ENCODE peak calls at places on chromosomes 12 and 14, in eight cellular contexts. H, C, W, O, M, A, L and Q are unnamed samples.

GRCh38 chr12:46303039-46303666 is 34.3 kb upstream of the SLC38A1 start:
- DNase-seq in H (no peak), C (peak; percentile 39), W (peak; percentile 60), O (peak; percentile 54), M (peak; percentile 45), A (peak; percentile 27), L (peak; percentile 73), Q (no peak)

GRCh38 chr14:95363468-95363954 is 43.8 kb upstream of the CLMN start:
- DNase-seq in H (no peak), C (no peak), W (no peak), O (no peak), M (no peak), A (no peak), L (no peak), Q (no peak)

GRCh38 chr12:2959194-2959507 is at the start of gene TEAD4:
- DNase-seq in H (peak; percentile 40), C (peak; percentile 89), W (peak; percentile 71), O (peak; percentile 94), M (peak; percentile 64), A (peak; percentile 82), L (peak; percentile 86), Q (peak; percentile 74)

GRCh38 chr12:103901518-103902173 is 28.6 kb upstream of the HSP90B1 start:
- DNase-seq in H (no peak), C (no peak), W (peak; percentile 18), O (no peak), M (no peak), A (no peak), L (no peak), Q (no peak)

GRCh38 chr12:12376636-12377448 is 20.0 kb downstream of the BORCS5 start:
- DNase-seq in H (no peak), C (peak; percentile 87), W (no peak), O (peak; percentile 66), M (no peak), A (peak; percentile 81), L (peak; percentile 22), Q (no peak)

GRCh38 chr14:59912443-59912842 is 7.5 kb upstream of the LRRC9 start:
- DNase-seq in H (no peak), C (no peak), W (no peak), O (no peak), M (no peak), A (no peak), L (no peak), Q (no peak)

GRCh38 chr12:12724421-12725085 is 7.4 kb downstream of the CDKN1B start:
- DNase-seq in H (no peak), C (no peak), W (no peak), O (peak; percentile 72), M (no peak), A (no peak), L (peak; percentile 34), Q (no peak)

GRCh38 chr14:20350860-20351259 is 7.4 kb downstream of the PARP2 start:
- DNase-seq in H (no peak), C (no peak), W (no peak), O (no peak), M (no peak), A (no peak), L (no peak), Q (no peak)

GRCh38 chr12:39435531-39435930 is 7.4 kb downstream of the KIF21A start:
- DNase-seq in H (no peak), C (no peak), W (no peak), O (no peak), M (no peak), A (no peak), L (no peak), Q (no peak)

GRCh38 chr14:90450151-90450550 is 53.3 kb downstream of the CALM1 start:
- DNase-seq in H (no peak), C (no peak), W (no peak), O (no peak), M (no peak), A (no peak), L (no peak), Q (no peak)
- TF ChIP-seq EP300 in H (no peak), C (no peak), W (no peak), O (no peak), M (no peak), A (no peak), L (no peak), Q (no peak)

DNA sequence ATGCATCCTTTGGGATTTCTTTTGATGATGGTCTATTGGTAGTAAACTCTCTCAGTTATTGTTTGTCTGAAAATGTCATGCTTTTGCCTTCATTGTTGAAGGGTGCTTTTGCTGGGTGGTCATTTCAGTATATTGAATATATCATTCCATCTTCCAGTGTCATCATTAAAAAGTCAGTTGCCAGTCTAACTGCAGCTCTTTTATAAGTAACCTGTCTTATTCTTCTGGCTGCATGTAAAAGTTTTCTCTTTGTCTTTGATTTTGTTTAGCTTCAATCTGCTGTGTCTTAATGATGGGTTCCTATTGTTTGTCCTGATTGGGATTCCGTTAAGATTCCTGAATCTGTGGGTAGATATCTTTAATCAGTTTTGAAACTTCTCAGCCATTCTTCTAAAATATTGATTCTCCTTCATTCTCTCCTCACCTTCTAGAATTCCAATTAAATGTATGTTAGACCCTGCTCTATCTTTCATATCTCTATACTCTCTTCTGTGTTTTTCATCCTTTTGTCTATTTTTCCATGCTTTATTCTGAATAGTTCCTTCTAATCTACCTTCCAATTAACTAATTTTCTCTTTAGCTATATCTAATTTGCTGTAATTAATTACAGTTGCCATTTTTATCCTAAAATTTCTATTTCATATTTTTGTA is 6.4 kb downstream of the OAS1 start:
- DNase-seq in H (no peak), C (no peak), W (no peak), O (no peak), M (no peak), A (no peak), L (no peak), Q (no peak)
- H3K27ac ChIP-seq in H (no peak overlapping the region), C (no peak overlapping the region), W (no peak overlapping the region), O (no peak overlapping the region), M (no peak overlapping the region), A (no peak overlapping the region), L (no peak overlapping the region), Q (no peak overlapping the region)

GRCh38 chr12:20280515-20280914 is 87.8 kb upstream of the PDE3A start:
- DNase-seq in H (no peak), C (no peak), W (no peak), O (no peak), M (no peak), A (no peak), L (no peak), Q (no peak)
- H3K9me3 ChIP-seq in H (no peaks in the 10 kb centered on the region), C (no peaks in the 10 kb centered on the region), W (no peaks in the 10 kb centered on the region), O (no peaks in the 10 kb centered on the region), M (no peaks in the 10 kb centered on the region), A (peaks cover under 1% of the 10 kb centered on the region), L (no peaks in the 10 kb centered on the region), Q (no peaks in the 10 kb centered on the region)

DNA sequence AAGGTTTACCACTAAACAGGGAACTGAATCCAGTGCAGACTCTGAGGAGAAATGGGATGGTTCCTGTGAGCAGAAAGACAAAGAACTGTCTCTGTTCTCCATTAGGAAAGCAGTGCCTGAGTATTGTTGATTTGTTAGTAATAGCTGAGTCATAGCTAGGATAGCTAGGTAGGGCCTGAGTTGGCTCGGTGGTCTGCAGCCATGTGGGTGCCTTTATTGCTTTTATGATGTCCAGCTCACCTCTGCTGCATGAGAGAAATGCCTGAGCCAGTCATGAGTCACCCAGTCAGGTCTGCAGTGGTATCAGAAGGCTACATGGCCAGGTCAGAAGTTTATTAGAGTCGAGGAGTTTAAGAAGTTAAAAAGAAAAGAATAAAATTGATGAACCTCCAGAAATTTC is 24.2 kb downstream of the TRHDE start:
- DNase-seq in H (no peak), C (peak; percentile 49), W (no peak), O (no peak), M (no peak), A (no peak), L (no peak), Q (no peak)
- TF ChIP-seq EP300 in H (no peak), C (no peak), W (no peak), O (no peak), M (no peak), A (no peak), L (no peak), Q (no peak)